ENCODE peak calls at places on chromosomes 12 and 14, in nine cellular contexts. C is neuronal stem cell, P is IMR-90, O is K562, U is endothelial cell of umbilical vein, M is mesendoderm, B is keratinocyte, W is HCT116, N is neural progenitor cell. S is an unnamed sample.

GRCh38 chr14:76694106-76694505 is 67.2 kb upstream of the VASH1 start:
- DNase-seq in U (no peak), W (no peak), O (no peak), M (no peak), P (no peak), N (no peak), C (no peak), B (no peak), S (no peak)

GRCh38 chr14:71472281-71472960 is 459.8 kb upstream of the RGS6 start:
- DNase-seq in M (no peak), O (no peak), N (no peak), U (no peak), B (no peak), W (no peak), C (no peak), P (peak), S (peak)

GRCh38 chr12:109920266-109920780 is 20.2 kb downstream of the TCHP start:
- DNase-seq in M (no peak), W (no peak), U (no peak), B (no peak), C (no peak), O (no peak), N (no peak), P (no peak), S (no peak)

GRCh38 chr12:111434680-111435338 is 29.1 kb downstream of the SH2B3 start:
- DNase-seq in U (peak), N (no peak), O (no peak), P (peak), B (no peak), M (no peak), C (no peak), W (no peak), S (peak)

GRCh38 chr14:76698191-76698590 is 63.1 kb upstream of the VASH1 start:
- DNase-seq in P (no peak), B (no peak), U (no peak), N (no peak), C (no peak), O (no peak), W (no peak), M (no peak), S (no peak)

GRCh38 chr14:50928002-50928635 is 16.2 kb downstream of the PYGL start:
- DNase-seq in B (no peak), C (no peak), M (no peak), W (no peak), N (no peak), P (peak), O (no peak), U (no peak), S (peak)

GRCh38 chr12:26435005-26435404 is 239.6 kb downstream of the SSPN start:
- DNase-seq in B (no peak), P (no peak), W (no peak), O (no peak), C (no peak), U (no peak), M (no peak), N (no peak), S (no peak)

GRCh38 chr12:53984901-53985357 is at the start of gene HOXC10:
- DNase-seq in C (no peak), O (peak), U (peak), W (peak), P (peak), B (no peak), M (peak), N (peak), S (peak)

GRCh38 chr12:11697670-11698387 is 48.4 kb downstream of the ETV6 start:
- DNase-seq in U (peak), N (no peak), O (no peak), W (no peak), P (peak), B (no peak), M (no peak), C (no peak), S (peak)

GRCh38 chr12:990308-990648 is 745 bp upstream of the ERC1 start:
- DNase-seq in O (peak), W (no peak), M (peak), C (no peak), N (peak), P (peak), B (no peak), U (no peak), S (peak)

GRCh38 chr12:227286-227915 is 13.4 kb upstream of the SLC6A12 start:
- DNase-seq in C (no peak), M (no peak), P (no peak), W (no peak), N (no peak), O (no peak), U (no peak), B (no peak), S (no peak)

GRCh38 chr12:77047341-77048202 is 17.8 kb downstream of the E2F7 start:
- DNase-seq in O (no peak), M (peak), U (no peak), B (no peak), N (no peak), P (no peak), W (no peak), C (no peak), S (peak)

GRCh38 chr12:121453629-121454028 is 53.7 kb downstream of the RNF34 start:
- DNase-seq in U (no peak), P (no peak), B (no peak), M (no peak), O (no peak), N (no peak), W (no peak), C (no peak), S (no peak)
- H3K9ac ChIP-seq in U (no peak), P (no peak), B (no peak), M (no peak), O (no peak), N (no peak), W (no peak), C (no peak), S (no peak)

GRCh38 chr12:108777156-108777555 is 45.8 kb upstream of the CORO1C start:
- DNase-seq in M (no peak), N (peak), B (no peak), P (no peak), O (no peak), U (no peak), C (peak), W (no peak), S (no peak)

GRCh38 chr12:108772247-108772646 is 40.9 kb upstream of the CORO1C start:
- DNase-seq in C (no peak), O (peak), N (no peak), B (no peak), M (peak), W (no peak), U (no peak), P (no peak), S (peak)

GRCh38 chr12:108772896-108773797 is 41.8 kb upstream of the CORO1C start:
- DNase-seq in C (no peak), B (no peak), O (no peak), W (no peak), U (no peak), N (no peak), M (no peak), P (no peak), S (no peak)

GRCh38 chr12:108770963-108771362 is 39.6 kb upstream of the CORO1C start:
- DNase-seq in O (no peak), W (no peak), C (no peak), B (no peak), U (no peak), N (no peak), P (no peak), M (no peak), S (no peak)

DNA sequence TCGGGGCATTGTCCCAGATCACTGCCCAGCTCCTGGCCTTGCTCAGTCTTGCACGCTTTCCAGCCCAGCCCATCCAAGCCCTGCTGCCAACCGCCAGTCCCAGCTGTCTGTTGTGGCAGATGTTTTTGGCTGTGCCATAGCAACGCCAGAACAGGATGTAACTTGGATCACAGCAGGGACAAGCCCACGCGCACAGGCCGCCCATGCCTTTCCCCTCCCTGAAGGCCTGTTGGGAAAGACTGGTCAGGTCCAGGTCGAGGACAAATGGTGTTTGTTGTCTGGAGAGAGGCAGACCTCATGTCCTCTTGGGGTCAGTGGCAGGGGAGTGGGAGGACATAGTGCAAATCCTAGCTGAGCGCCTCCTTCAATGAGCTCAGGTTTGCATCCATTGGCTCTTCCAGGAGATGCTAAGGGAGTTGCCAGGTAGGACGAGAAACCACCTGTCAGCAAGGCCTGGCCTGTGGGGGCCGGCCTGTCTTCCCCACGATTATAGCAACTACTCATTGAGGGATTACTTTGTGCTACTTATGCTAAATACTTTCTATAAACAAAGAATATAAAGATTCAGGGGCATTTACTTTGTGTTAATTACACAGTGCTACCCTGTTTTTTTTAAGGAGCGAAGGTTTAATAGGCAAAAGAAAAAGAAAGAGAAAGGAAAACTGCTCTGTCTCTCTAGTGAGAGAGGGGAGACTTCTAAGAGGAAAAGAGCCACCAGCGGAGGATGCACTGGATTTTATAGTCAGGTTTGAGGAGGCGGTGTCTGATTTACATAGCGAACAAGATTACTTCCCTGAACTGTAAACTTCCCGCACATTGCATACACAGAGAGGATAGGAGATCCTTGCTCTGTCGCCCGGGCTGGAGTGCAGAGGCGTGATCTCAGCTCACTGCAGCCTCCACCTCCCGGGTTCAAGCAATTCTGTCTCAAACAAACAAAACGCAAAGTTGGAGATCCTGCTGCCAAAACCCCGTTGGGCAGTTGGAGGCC is 42.8 kb upstream of the CORO1C start:
- DNase-seq in P (peak), W (no peak), B (no peak), C (no peak), M (peak), U (peak), O (no peak), N (peak), S (peak)
- H3K27ac ChIP-seq in P (no peak), W (no peak), B (peak), C (no peak), M (no peak), U (no peak), O (no peak), N (no peak), S (no peak)

DNA sequence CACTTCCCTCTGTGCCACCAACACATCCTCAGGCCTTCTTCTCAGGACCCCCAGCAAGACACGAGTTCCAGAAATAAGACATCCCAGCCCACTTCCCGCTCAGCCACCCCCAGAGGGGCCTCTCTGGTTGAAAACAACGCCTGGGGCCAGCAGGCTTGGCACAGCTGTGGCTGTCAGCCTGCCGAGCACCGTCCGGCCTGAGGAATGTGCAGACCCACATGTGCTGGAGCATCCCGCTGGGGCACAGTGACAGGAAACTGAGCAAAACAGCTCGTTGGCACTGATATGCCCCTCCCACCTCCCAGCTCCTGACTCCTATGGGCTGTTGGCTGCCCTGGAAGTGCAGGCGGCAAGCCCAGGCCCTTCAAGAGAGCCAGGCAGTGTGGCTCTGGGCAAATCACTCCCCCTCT is 1.4 kb downstream of the SYNE3 start:
- DNase-seq in M (no peak), B (no peak), N (peak), O (no peak), C (no peak), U (peak), W (no peak), P (no peak), S (peak)
- H3K9ac ChIP-seq in M (no peak), B (no peak), N (no peak), O (no peak), C (peak), U (no peak), W (peak), P (peak), S (peak)

GRCh38 chr14:54673193-54674121 is 106.5 kb downstream of the SAMD4A start:
- DNase-seq in C (no peak), M (peak), N (no peak), W (no peak), B (no peak), P (peak), U (no peak), O (peak), S (no peak)
- H3K27ac ChIP-seq in C (no peak), M (peak), N (no peak), W (no peak), B (no peak), P (peak), U (no peak), O (peak), S (no peak)

DNA sequence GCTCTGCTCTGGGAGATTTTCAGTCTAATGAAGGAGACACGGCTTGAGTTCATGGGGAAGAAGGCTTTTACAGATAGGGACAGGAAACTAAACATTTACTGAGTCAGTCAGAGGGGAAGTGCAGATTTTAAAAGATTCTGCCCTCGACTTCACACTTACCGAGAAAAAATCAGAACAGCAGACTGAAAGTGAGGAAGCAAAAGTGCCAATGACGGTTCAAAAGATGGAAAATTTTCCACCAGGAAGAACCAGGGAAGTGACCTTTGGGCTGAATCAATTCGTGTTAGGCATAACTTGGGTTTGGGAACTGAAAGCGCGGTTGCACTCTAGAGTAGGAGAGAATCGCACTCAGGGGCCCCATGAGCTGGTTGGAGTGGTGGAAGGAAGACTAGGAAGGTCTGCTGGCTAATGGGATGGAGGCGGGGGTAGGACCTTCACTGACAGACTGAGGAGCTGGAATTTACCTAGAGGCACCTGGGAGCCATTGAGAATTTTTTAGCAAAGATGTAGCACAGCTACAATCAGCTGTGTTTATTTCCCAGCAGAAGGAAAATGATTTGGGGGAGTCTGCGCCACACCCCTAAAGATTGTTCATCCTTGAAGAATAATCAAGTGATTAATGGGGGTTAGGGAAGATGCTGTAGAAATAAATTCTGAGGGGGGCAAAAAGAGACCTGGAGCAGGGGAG is 1.2 kb downstream of the KCNK13 start:
- DNase-seq in W (no peak), U (peak), O (no peak), P (no peak), N (no peak), B (no peak), C (no peak), M (peak), S (no peak)
- H3K9ac ChIP-seq in W (no peak), U (no peak), O (no peak), P (no peak), N (no peak), B (no peak), C (no peak), M (peak), S (no peak)

DNA sequence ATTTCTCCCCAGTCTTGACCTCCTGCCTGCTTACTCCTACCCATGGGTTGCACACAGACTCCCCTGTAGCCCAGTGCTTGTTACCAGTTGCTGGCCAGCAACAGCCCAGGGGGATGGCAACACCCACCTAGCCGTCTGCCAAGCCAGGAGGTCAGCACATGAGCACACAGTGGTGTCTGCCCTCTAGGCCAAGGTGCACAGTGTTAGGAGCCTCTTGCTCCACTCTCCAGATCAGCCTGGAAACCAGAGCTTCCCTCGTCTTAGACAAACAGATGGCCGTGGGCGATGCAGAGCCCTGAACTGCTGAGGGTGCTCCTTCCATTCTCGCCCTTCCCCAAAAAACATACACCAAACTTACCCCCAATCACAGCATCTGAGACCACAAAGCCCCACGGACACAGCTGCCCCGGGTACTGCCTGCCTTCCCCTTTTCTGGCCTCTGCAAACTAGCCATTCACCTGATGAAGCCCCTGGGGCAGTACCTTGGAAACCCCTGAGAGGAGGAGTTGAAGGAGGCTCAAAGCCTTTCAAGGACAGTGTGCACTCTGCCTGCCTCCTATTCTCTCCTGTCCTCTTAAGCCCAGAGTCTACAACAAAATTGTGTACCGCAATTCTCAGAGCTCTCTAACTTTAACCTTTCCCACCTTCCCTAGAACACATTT is 1.0 kb upstream of the GPD1 start:
- DNase-seq in P (no peak), W (no peak), C (no peak), N (no peak), U (no peak), B (no peak), M (no peak), O (no peak), S (no peak)
- H3K27ac ChIP-seq in P (no peak), W (no peak), C (no peak), N (no peak), U (no peak), B (no peak), M (no peak), O (no peak), S (no peak)

DNA sequence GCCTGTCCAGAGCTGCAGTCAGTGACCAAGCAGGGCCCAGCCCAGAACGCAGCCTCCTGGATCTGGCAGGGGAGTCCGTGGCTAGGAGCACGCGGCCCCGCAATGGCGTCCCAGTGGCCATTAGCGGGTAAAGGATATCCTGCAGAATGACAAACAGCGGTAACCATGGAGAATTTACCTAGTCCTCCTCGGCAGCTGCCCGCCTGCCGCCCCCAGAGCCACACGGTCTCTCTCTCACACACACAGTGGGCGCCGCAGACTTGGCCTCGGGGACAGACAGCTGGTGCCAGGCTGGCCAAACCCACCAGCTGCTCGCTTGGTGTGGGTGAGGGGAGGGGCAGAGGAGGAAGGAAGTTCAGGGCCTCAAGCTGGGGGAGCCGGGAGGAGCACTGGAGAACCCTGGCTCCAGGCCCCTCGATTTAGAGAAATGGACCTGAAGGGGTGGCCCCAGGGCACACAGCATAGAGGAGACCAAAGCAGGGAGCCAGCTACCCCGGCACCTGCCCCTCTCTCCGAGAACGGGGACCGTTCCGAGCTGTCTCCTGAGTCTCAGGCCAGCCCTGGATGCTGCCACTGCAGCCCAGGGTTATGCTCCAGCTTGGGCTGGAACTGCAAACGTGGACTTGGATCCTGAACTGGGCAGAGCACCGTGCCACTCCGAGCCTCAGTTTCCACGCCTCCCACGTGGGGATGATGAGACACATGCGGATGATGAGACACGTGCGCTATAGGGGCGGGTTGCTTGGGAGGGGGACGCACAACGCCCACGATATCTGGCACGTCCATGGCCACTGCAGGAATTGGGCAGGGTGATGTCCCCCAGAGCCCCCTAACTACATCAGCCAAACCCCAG is 3.4 kb downstream of the CDK2AP1 start:
- DNase-seq in B (no peak), M (no peak), O (no peak), C (no peak), W (no peak), P (no peak), N (no peak), U (peak), S (no peak)
- H3K9ac ChIP-seq in B (no peak), M (peak), O (peak), C (peak), W (no peak), P (no peak), N (no peak), U (peak), S (no peak)

GRCh38 chr14:73661872-73662271 is 17.1 kb downstream of the DNAL1 start:
- DNase-seq in B (no peak), W (no peak), C (no peak), P (peak), U (no peak), M (no peak), N (no peak), O (no peak), S (peak)
- H3K27ac ChIP-seq in B (no peak), W (peak), C (no peak), P (no peak), U (peak), M (no peak), N (no peak), O (no peak), S (peak)

GRCh38 chr12:104623920-104624319 is 167.2 kb downstream of the CHST11 start:
- DNase-seq in M (no peak), C (peak), N (peak), W (no peak), B (no peak), O (no peak), P (no peak), U (no peak), S (no peak)

GRCh38 chr12:104626069-104626690 is 169.4 kb downstream of the CHST11 start:
- DNase-seq in P (no peak), W (no peak), M (no peak), C (no peak), B (no peak), U (no peak), N (no peak), O (no peak), S (no peak)

GRCh38 chr12:104627231-104627974 is 170.7 kb downstream of the CHST11 start:
- DNase-seq in B (no peak), M (no peak), W (no peak), P (no peak), C (no peak), N (no peak), U (no peak), O (no peak), S (no peak)

GRCh38 chr12:104622942-104623341 is 166.2 kb downstream of the CHST11 start:
- DNase-seq in W (no peak), U (no peak), P (no peak), C (no peak), B (no peak), N (no peak), O (no peak), M (no peak), S (no peak)

DNA sequence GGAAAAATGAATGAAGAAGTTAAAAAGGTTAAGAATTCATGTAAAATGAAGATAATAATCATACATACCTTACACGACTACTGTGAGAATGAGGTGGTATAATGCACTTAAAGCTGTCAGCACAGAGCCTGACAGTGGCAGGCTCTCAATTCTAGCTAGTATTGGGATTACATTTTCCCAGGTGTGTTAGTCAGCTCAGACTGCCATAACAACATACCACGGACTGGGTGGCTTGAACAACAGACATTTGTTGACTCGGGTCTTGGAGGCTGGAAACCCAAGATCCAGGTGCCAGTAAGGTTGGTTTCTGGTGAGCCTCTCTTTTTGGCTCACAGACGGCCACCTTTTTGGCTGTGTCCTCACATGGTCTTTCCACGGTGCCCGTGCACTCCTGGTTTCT is 167.8 kb downstream of the CHST11 start:
- DNase-seq in P (no peak), C (no peak), U (no peak), M (no peak), B (no peak), O (no peak), N (no peak), W (no peak), S (no peak)
- H3K9ac ChIP-seq in P (no peak), C (no peak), U (no peak), M (no peak), B (no peak), O (no peak), N (no peak), W (no peak), S (no peak)

S was measured in GM23248.